ENCODE peak calls at places on chromosomes 13 and 19, in five cellular contexts. L is GM23338, C is HL-60, N is K562, U is A549. Q is an unnamed sample.

GRCh38 chr13:42544246-42544915 is 29.6 kb upstream of the TNFSF11 start:
- DNase-seq in L (no peak), N (no peak), U (no peak), C (no peak), Q (no peak)

GRCh38 chr13:21232196-21232595 is 55.7 kb downstream of the MRPL57 start:
- DNase-seq in C (no peak), N (no peak), U (no peak), L (peak; percentile 16), Q (no peak)

GRCh38 chr13:42832341-42833153 is 51.2 kb downstream of the FAM216B start:
- DNase-seq in C (no peak), N (no peak), U (no peak), L (no peak), Q (no peak)

GRCh38 chr19:16375157-16375935 is 50.7 kb downstream of the KLF2 start:
- DNase-seq in C (no peak), N (no peak), U (no peak), L (no peak), Q (no peak)

GRCh38 chr13:79830945-79831344 is 350.0 kb downstream of the NDFIP2 start:
- DNase-seq in N (no peak), C (no peak), L (no peak), U (no peak), Q (no peak)

GRCh38 chr19:54172764-54173699 is at the start of gene TMC4:
- DNase-seq in C (no peak), N (no peak), L (peak; percentile 97), U (no peak), Q (no peak)

GRCh38 chr19:5563941-5564612 is 3.7 kb downstream of the TINCR start:
- DNase-seq in L (no peak), C (peak; percentile 51), N (no peak), U (peak; percentile 58), Q (no peak)

GRCh38 chr19:57653689-57654088 is 15.0 kb upstream of the ZSCAN4 start:
- DNase-seq in U (no peak), L (no peak), N (no peak), C (no peak), Q (no peak)

GRCh38 chr19:53600217-53600616 is 31.6 kb upstream of the DPRX start:
- DNase-seq in C (no peak), U (no peak), L (no peak), N (no peak), Q (no peak)

GRCh38 chr19:53772943-53773342 is 51.2 kb downstream of the NLRP12 start:
- DNase-seq in U (peak; percentile 38), C (peak; percentile 53), L (peak; percentile 95), N (peak; percentile 38), Q (peak; percentile 71)

GRCh38 chr13:50167967-50168366 is 152.7 kb downstream of the KCNRG start:
- DNase-seq in N (no peak), U (no peak), L (no peak), C (no peak), Q (no peak)

GRCh38 chr19:47725759-47726401 is 12.7 kb downstream of the EHD2 start:
- DNase-seq in U (no peak), C (peak; percentile 85), N (no peak), L (peak; percentile 54), Q (no peak)

DNA sequence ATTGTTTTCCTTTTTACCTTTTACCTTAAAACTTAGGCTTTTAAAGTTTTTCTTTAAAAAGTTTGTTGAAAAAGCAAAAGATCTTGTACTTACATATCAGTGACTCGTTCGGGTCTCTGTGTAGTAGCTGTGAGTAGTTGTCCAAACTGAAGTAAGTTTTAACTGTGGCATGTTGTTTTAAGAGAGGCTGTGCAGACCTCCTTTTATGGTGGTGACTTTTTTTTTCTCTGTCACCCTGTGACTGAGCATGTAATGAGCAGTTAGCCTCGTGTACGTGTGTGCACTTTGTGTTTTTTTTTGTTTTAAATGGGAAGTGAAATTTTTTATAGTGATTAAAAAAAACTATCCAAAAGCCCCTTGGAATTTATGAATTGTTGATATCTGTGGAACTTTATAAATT is at the start of gene GPR183:
- DNase-seq in L (no peak), U (no peak), C (peak; percentile 77), N (no peak), Q (no peak)
- TF ChIP-seq REST in L (no peak), U (no peak), C (peak; percentile 32), N (no peak), Q (no peak)

GRCh38 chr13:27644302-27644701 is 22.6 kb downstream of the POLR1D start:
- DNase-seq in C (no peak), N (no peak), U (no peak), L (no peak), Q (no peak)
- TF ChIP-seq REST in C (no peak), N (no peak), U (no peak), L (no peak), Q (no peak)

DNA sequence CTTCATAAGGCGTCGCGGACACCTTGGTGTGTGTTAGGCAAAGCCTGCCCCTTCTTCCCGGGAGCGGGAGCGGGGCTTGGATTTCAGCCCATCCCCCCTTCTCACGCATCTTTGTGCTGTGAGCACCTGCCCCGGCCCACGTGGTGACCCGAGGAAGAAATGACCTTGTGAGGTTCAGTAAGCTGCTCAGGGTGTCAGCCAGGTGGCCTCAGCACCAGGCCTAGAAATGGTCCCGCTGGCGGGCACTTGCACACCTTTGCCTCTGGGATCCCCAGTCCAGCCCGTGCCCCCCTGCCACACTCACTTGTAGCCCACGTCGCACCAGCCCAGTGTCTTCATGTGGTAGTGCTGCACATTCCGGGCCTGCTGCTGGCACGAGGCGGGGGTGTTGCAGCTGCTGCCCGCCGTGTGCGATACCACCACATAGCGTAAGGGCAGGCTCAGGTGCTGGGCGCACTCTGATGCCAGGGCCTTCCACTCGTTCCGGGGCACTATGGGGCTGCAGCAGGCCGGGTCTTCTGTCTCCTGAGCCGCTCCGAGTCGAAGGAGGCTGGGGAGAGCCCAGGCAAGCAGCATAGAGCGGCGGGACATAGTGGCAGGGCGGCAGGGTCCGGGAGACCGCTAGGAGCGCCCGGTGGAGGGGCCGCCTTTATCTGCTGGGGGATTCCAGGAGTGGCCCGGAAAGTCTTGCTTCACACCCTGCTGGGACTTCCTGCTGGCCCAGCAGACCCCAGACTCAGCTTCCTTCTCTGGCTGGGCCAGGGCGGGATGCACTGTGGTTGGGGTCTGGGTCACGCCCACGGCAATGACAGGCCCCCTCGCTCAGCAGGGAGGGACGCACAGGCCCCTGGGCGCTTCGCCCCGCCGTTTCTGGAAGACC is at the start of gene PGLYRP1:
- DNase-seq in C (peak; percentile 9), U (no peak), N (no peak), L (peak; percentile 79), Q (no peak)
- TF ChIP-seq REST in C (no peak), U (no peak), N (no peak), L (no peak), Q (no peak)

DNA sequence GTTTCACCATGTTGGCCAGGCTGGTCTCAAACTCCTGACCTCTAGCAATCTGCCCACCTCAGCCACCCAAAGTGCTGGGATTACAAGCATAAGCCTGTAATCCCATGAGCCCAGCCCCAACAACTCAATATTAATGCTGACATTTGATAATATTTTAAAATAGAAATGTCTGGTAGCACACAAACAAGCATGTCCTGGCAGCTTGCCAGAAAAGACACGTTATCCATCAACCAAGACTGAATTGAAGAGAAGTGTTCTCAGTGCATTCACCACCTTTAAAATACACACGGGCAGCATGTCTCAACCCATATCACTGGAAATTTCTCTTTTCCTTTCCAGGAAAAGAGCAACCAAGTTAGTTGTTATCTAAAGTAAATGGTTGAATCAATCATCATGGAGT is 25.2 kb downstream of the LHFPL6 start:
- DNase-seq in C (no peak), U (no peak), L (no peak), N (no peak), Q (no peak)
- TF ChIP-seq REST in C (no peak), U (no peak), L (no peak), N (no peak), Q (no peak)

GRCh38 chr13:24086642-24087041 is 73.9 kb upstream of the SPATA13 start:
- DNase-seq in C (no peak), L (no peak), U (no peak), N (no peak), Q (no peak)

GRCh38 chr13:24081388-24081787 is 79.1 kb upstream of the SPATA13 start:
- DNase-seq in C (no peak), N (no peak), L (no peak), U (no peak), Q (no peak)

GRCh38 chr13:24083141-24083540 is 77.4 kb upstream of the SPATA13 start:
- DNase-seq in U (no peak), C (no peak), L (no peak), N (no peak), Q (no peak)

GRCh38 chr13:24085662-24086061 is 74.9 kb upstream of the SPATA13 start:
- DNase-seq in C (no peak), U (no peak), N (no peak), L (no peak), Q (no peak)

GRCh38 chr13:24083722-24084421 is 76.6 kb upstream of the SPATA13 start:
- DNase-seq in U (no peak), L (no peak), N (no peak), C (no peak), Q (no peak)
- TF ChIP-seq REST in U (no peak), L (no peak), N (no peak), C (no peak), Q (no peak)

DNA sequence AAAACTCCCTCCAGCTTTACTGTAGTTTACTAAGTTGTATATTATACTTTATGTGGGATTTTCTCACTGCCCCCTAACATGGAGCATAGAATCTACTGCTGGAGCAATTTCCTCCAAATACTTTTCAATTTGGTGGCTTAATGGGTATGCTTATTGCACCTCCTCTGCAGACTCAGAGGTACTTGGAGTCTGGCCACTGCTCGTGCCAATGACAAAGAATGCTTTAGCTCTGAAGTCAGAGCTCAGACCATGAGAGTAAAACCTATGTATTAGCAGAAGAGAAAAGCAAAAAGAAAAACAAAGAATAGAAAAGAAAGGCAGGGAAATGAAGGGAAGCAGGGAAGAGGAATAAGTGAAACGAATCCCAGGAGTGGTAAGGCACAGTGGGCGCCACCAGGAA is 71.9 kb downstream of the SUCLA2 start:
- DNase-seq in C (no peak), L (no peak), U (no peak), N (no peak), Q (no peak)
- TF ChIP-seq REST in C (no peak), L (no peak), U (no peak), N (no peak), Q (no peak)

GRCh38 chr19:8224394-8225145 is 15.4 kb downstream of the CERS4 start:
- DNase-seq in C (no peak), L (no peak), N (no peak), U (no peak), Q (no peak)
- TF ChIP-seq REST in C (no peak), L (no peak), N (no peak), U (no peak), Q (no peak)

DNA sequence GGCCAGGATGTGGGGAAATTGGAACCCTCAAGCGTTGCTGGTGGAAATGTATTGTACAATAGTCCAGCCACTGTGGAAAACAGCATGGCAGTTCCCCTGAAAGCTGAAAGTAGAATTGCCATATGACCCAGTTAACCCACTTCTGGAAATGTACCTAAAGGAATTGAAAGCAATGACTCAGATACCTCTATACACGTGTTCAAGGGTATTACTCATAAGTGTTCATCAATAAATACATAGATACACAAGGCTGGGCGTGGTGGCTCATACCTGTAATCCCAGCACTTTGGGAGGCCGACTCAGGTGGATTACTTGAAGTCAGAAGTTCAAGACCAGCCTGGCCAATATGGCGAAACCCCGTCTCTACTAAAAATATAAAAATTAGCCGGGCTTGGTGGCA is 71.9 kb upstream of the IRS2 start:
- DNase-seq in U (no peak), N (no peak), C (no peak), L (no peak), Q (no peak)
- TF ChIP-seq REST in U (no peak), N (no peak), C (no peak), L (no peak), Q (no peak)

Q was measured in Panc1.